ENCODE peak calls at places on chromosomes 4 and X, in five cellular contexts. V is stimulated activated CD4-positive, alpha-beta T cell treated with anti-CD3 and anti-CD28 coated beads, Interleukin-1b, Interleukin-23, amount 100 ng/mL, for 1 hour; B is Right ventricle myocardium inferior; H is ecto neural progenitor cell; G is mammary epithelial cell. U is an unnamed sample.

GRCh38 chr4:85391011-85391410 is 83.9 kb upstream of the ARHGAP24 start:
- DNase-seq in B (no peak), V (no peak), G (no peak), H (no peak), U (no peak)

GRCh38 chr4:45102716-45103115 is 376.4 kb upstream of the GNPDA2 start:
- DNase-seq in H (no peak), B (no peak), V (no peak), G (peak), U (no peak)

GRCh38 chr4:37674446-37674845 is 11.7 kb downstream of the RELL1 start:
- DNase-seq in G (no peak), B (no peak), V (no peak), H (no peak), U (no peak)

GRCh38 chr4:52371861-52372260 is 287.2 kb downstream of the USP46 start:
- DNase-seq in B (no peak), H (no peak), G (no peak), V (no peak), U (no peak)

GRCh38 chr4:188178276-188178675 is 39.0 kb downstream of the TRIML1 start:
- DNase-seq in H (no peak), V (no peak), B (no peak), G (peak), U (no peak)

GRCh38 chr4:128630881-128631280 is 178.6 kb upstream of the JADE1 start:
- DNase-seq in B (no peak), G (no peak), H (no peak), V (no peak), U (no peak)

GRCh38 chr4:31613946-31614623 is 893.9 kb downstream of the PCDH7 start:
- DNase-seq in H (no peak), V (no peak), B (no peak), G (peak), U (no peak)

GRCh38 chr4:99847362-99847976 is 30.8 kb downstream of the DAPP1 start:
- DNase-seq in G (no peak), B (no peak), H (no peak), V (no peak), U (no peak)

GRCh38 chrX:11629593-11630211 is 36.0 kb downstream of the ARHGAP6 start:
- DNase-seq in H (no peak), G (peak), V (no peak), B (no peak), U (no peak)

GRCh38 chrX:23782455-23782854 is 518 bp upstream of the SAT1 start:
- DNase-seq in G (no peak), B (no peak), H (no peak), V (no peak), U (no peak)

GRCh38 chr4:1987296-1987695 is 21.5 kb downstream of the NELFA start:
- DNase-seq in V (no peak), H (no peak), B (no peak), G (no peak), U (no peak)

GRCh38 chrX:150983526-150984163 is 510 bp downstream of the HMGB3 start:
- DNase-seq in H (no peak), V (no peak), B (no peak), G (no peak), U (no peak)

GRCh38 chrX:27878862-27879261 is 71.1 kb downstream of the MAGEB10 start:
- DNase-seq in H (no peak), B (no peak), G (no peak), V (no peak), U (no peak)

GRCh38 chr4:6727943-6728250 is 11.9 kb downstream of the BLOC1S4 start:
- DNase-seq in H (no peak), V (no peak), G (no peak), B (no peak), U (no peak)

GRCh38 chr4:68895561-68896198 is 55.9 kb downstream of the UGT2A3 start:
- DNase-seq in B (no peak), V (no peak), H (no peak), G (no peak), U (no peak)

GRCh38 chr4:155696226-155696625 is 29.6 kb downstream of the GUCY1A1 start:
- DNase-seq in H (no peak), V (no peak), G (no peak), B (no peak), U (no peak)

GRCh38 chr4:52641853-52642563 is 17.1 kb downstream of the USP46 start:
- DNase-seq in V (no peak), B (no peak), H (no peak), G (peak), U (no peak)

GRCh38 chr4:94763005-94763404 is 5.2 kb downstream of the BMPR1B start:
- DNase-seq in B (no peak), V (no peak), H (no peak), G (no peak), U (no peak)

GRCh38 chrX:13112499-13112898 is 68.1 kb upstream of the FAM9C start:
- DNase-seq in B (no peak), V (no peak), H (no peak), G (no peak), U (no peak)

GRCh38 chr4:28879900-28880299 is 1840.3 kb upstream of the PCDH7 start:
- DNase-seq in H (no peak), G (no peak), V (no peak), B (no peak), U (no peak)

GRCh38 chr4:186700746-186701145 is 22.9 kb downstream of the FAT1 start:
- DNase-seq in G (peak), H (no peak), V (no peak), B (peak), U (no peak)

GRCh38 chr4:4356106-4357041 is 30.5 kb upstream of the NSG1 start:
- DNase-seq in H (no peak), B (no peak), G (no peak), V (no peak), U (no peak)

GRCh38 chr4:158121203-158121586 is 51.6 kb downstream of the GASK1B start:
- DNase-seq in V (no peak), G (peak), B (no peak), H (no peak), U (no peak)

GRCh38 chrX:48761674-48762471 is at the start of gene GLOD5:
- DNase-seq in H (peak), B (no peak), V (no peak), G (peak), U (no peak)

GRCh38 chrX:73577368-73577767 is 14.4 kb downstream of the CHIC1 start:
- DNase-seq in H (no peak), V (no peak), G (peak), B (no peak), U (no peak)

GRCh38 chr4:102263024-102263787 is 82.1 kb downstream of the SLC39A8 start:
- DNase-seq in V (no peak), G (peak), B (no peak), H (no peak), U (no peak)

GRCh38 chr4:74934016-74934821 is 1.3 kb downstream of the PARM1 start:
- DNase-seq in B (no peak), V (no peak), H (peak), G (peak), U (no peak)

GRCh38 chr4:70892086-70892769 is 9.9 kb upstream of the MOB1B start:
- DNase-seq in V (no peak), B (no peak), H (no peak), G (no peak), U (peak)

GRCh38 chrX:49792376-49792775 is 36.7 kb upstream of the PAGE4 start:
- DNase-seq in V (no peak), B (no peak), G (no peak), H (no peak), U (no peak)

GRCh38 chr4:177640864-177641263 is 198.6 kb upstream of the AGA start:
- DNase-seq in V (no peak), H (no peak), B (no peak), G (no peak), U (no peak)

GRCh38 chrX:73851014-73852009 is 288.3 kb downstream of the CHIC1 start:
- DNase-seq in G (peak), B (no peak), H (no peak), V (no peak), U (peak)

GRCh38 chrX:118536687-118537461 is 41.3 kb downstream of the DOCK11 start:
- DNase-seq in B (no peak), G (no peak), V (no peak), H (no peak), U (no peak)

GRCh38 chr4:5220028-5220427 is 168.7 kb downstream of the STK32B start:
- DNase-seq in G (peak), V (no peak), B (no peak), H (no peak), U (no peak)

GRCh38 chrX:153924149-153924861 is 1.8 kb downstream of the ARHGAP4 start:
- DNase-seq in B (no peak), V (no peak), G (peak), H (no peak), U (no peak)

GRCh38 chrX:45775462-45775861 is 574.8 kb upstream of the DIPK2B start:
- DNase-seq in V (no peak), B (no peak), H (no peak), G (peak), U (no peak)

GRCh38 chr4:41437264-41437566 is 100.7 kb upstream of the LIMCH1 start:
- DNase-seq in G (no peak), H (no peak), V (no peak), B (no peak), U (no peak)

GRCh38 chrX:131792789-131793462 is 230.2 kb upstream of the STK26 start:
- DNase-seq in H (no peak), B (no peak), G (peak), V (no peak), U (peak)

GRCh38 chr4:5999830-6000365 is 18.3 kb downstream of the C4orf50 start:
- DNase-seq in V (no peak), H (peak), G (no peak), B (no peak), U (no peak)

GRCh38 chr4:174450051-174450450 is 72.2 kb downstream of the HPGD start:
- DNase-seq in H (no peak), V (no peak), G (no peak), B (no peak), U (no peak)